ENCODE peak calls at places on chromosomes 3 and 15, in seven cellular contexts. One of them, this sample, is unnamed.

GRCh38 chr3:195522254-195523023 is 20.7 kb downstream of the PPP1R2 start:
- DNase-seq in tibial nerve: no peak
- DNase-seq in GM06990: no peak
- DNase-seq in neural progenitor cell: peak
- DNase-seq in choroid plexus epithelial cell: peak
- DNase-seq in GM23338: peak
- DNase-seq in progenitor cell of endocrine pancreas: no peak
- DNase-seq in this sample: peak

GRCh38 chr3:101072299-101072698 is 79.1 kb upstream of the ABI3BP start:
- DNase-seq in tibial nerve: no peak
- DNase-seq in GM06990: no peak
- DNase-seq in neural progenitor cell: no peak
- DNase-seq in choroid plexus epithelial cell: peak
- DNase-seq in GM23338: no peak
- DNase-seq in progenitor cell of endocrine pancreas: no peak
- DNase-seq in this sample: no peak

GRCh38 chr3:149739396-149739795 is 12.9 kb downstream of the COMMD2 start:
- DNase-seq in tibial nerve: no peak
- DNase-seq in GM06990: no peak
- DNase-seq in neural progenitor cell: no peak
- DNase-seq in choroid plexus epithelial cell: no peak
- DNase-seq in GM23338: no peak
- DNase-seq in progenitor cell of endocrine pancreas: no peak
- DNase-seq in this sample: no peak

GRCh38 chr3:37509069-37509468 is 334.7 kb upstream of the LRRFIP2 start:
- DNase-seq in tibial nerve: no peak
- DNase-seq in GM06990: no peak
- DNase-seq in neural progenitor cell: no peak
- DNase-seq in choroid plexus epithelial cell: no peak
- DNase-seq in GM23338: no peak
- DNase-seq in progenitor cell of endocrine pancreas: no peak
- DNase-seq in this sample: no peak

GRCh38 chr3:51395493-51396213 is 4.6 kb downstream of the RBM15B start:
- DNase-seq in tibial nerve: no peak
- DNase-seq in GM06990: no peak
- DNase-seq in neural progenitor cell: no peak
- DNase-seq in choroid plexus epithelial cell: no peak
- DNase-seq in GM23338: no peak
- DNase-seq in progenitor cell of endocrine pancreas: no peak
- DNase-seq in this sample: no peak

GRCh38 chr15:73956276-73957086 is 30.2 kb downstream of the LOXL1 start:
- DNase-seq in tibial nerve: no peak
- DNase-seq in GM06990: no peak
- DNase-seq in neural progenitor cell: no peak
- DNase-seq in choroid plexus epithelial cell: peak
- DNase-seq in GM23338: no peak
- DNase-seq in progenitor cell of endocrine pancreas: no peak
- DNase-seq in this sample: no peak

GRCh38 chr3:194367992-194368841 is 1.3 kb downstream of the LRRC15 start:
- DNase-seq in tibial nerve: no peak
- DNase-seq in GM06990: no peak
- DNase-seq in neural progenitor cell: peak
- DNase-seq in choroid plexus epithelial cell: no peak
- DNase-seq in GM23338: no peak
- DNase-seq in progenitor cell of endocrine pancreas: no peak
- DNase-seq in this sample: no peak

GRCh38 chr3:13209334-13209733 is 136.1 kb upstream of the IQSEC1 start:
- DNase-seq in tibial nerve: no peak
- DNase-seq in GM06990: no peak
- DNase-seq in neural progenitor cell: no peak
- DNase-seq in choroid plexus epithelial cell: no peak
- DNase-seq in GM23338: no peak
- DNase-seq in progenitor cell of endocrine pancreas: no peak
- DNase-seq in this sample: no peak

GRCh38 chr3:9153763-9154601 is 95.5 kb downstream of the SRGAP3 start:
- DNase-seq in tibial nerve: peak
- DNase-seq in GM06990: no peak
- DNase-seq in neural progenitor cell: no peak
- DNase-seq in choroid plexus epithelial cell: no peak
- DNase-seq in GM23338: peak
- DNase-seq in progenitor cell of endocrine pancreas: no peak
- DNase-seq in this sample: no peak

GRCh38 chr3:23710555-23710954 is 95.2 kb upstream of the UBE2E1 start:
- DNase-seq in tibial nerve: no peak
- DNase-seq in GM06990: no peak
- DNase-seq in neural progenitor cell: peak
- DNase-seq in choroid plexus epithelial cell: peak
- DNase-seq in GM23338: peak
- DNase-seq in progenitor cell of endocrine pancreas: no peak
- DNase-seq in this sample: no peak

GRCh38 chr15:83794209-83794608 is 140.3 kb downstream of the ADAMTSL3 start:
- DNase-seq in tibial nerve: no peak
- DNase-seq in GM06990: no peak
- DNase-seq in neural progenitor cell: no peak
- DNase-seq in choroid plexus epithelial cell: peak
- DNase-seq in GM23338: no peak
- DNase-seq in progenitor cell of endocrine pancreas: no peak
- DNase-seq in this sample: no peak

GRCh38 chr3:183827809-183828537 is 2.6 kb upstream of the MAP6D1 start:
- DNase-seq in tibial nerve: no peak
- DNase-seq in GM06990: no peak
- DNase-seq in neural progenitor cell: no peak
- DNase-seq in choroid plexus epithelial cell: no peak
- DNase-seq in GM23338: no peak
- DNase-seq in progenitor cell of endocrine pancreas: no peak
- DNase-seq in this sample: no peak

GRCh38 chr15:84961114-84961452 is 20.6 kb upstream of the PDE8A start:
- DNase-seq in tibial nerve: no peak
- DNase-seq in GM06990: no peak
- DNase-seq in neural progenitor cell: no peak
- DNase-seq in choroid plexus epithelial cell: peak
- DNase-seq in GM23338: peak
- DNase-seq in progenitor cell of endocrine pancreas: no peak
- DNase-seq in this sample: no peak

GRCh38 chr3:185353823-185354614 is 8.9 kb upstream of the MAP3K13 start:
- DNase-seq in tibial nerve: peak
- DNase-seq in GM06990: peak
- DNase-seq in neural progenitor cell: peak
- DNase-seq in choroid plexus epithelial cell: peak
- DNase-seq in GM23338: peak
- DNase-seq in progenitor cell of endocrine pancreas: peak
- DNase-seq in this sample: peak

GRCh38 chr15:79922512-79923067 is 25.8 kb upstream of the MTHFS start:
- DNase-seq in tibial nerve: no peak
- DNase-seq in GM06990: no peak
- DNase-seq in neural progenitor cell: no peak
- DNase-seq in choroid plexus epithelial cell: peak
- DNase-seq in GM23338: no peak
- DNase-seq in progenitor cell of endocrine pancreas: no peak
- DNase-seq in this sample: no peak

GRCh38 chr3:177057768-177058167 is 139.5 kb downstream of the TBL1XR1 start:
- DNase-seq in tibial nerve: no peak
- DNase-seq in GM06990: peak
- DNase-seq in neural progenitor cell: no peak
- DNase-seq in choroid plexus epithelial cell: no peak
- DNase-seq in GM23338: no peak
- DNase-seq in progenitor cell of endocrine pancreas: no peak
- DNase-seq in this sample: peak

GRCh38 chr3:65342084-65342683 is 654.4 kb upstream of the ADAMTS9 start:
- DNase-seq in tibial nerve: no peak
- DNase-seq in GM06990: peak
- DNase-seq in neural progenitor cell: peak
- DNase-seq in choroid plexus epithelial cell: peak
- DNase-seq in GM23338: peak
- DNase-seq in progenitor cell of endocrine pancreas: peak
- DNase-seq in this sample: no peak

GRCh38 chr3:120348981-120349818 is at the start of gene LRRC58:
- DNase-seq in tibial nerve: peak
- DNase-seq in GM06990: peak
- DNase-seq in neural progenitor cell: peak
- DNase-seq in choroid plexus epithelial cell: peak
- DNase-seq in GM23338: peak
- DNase-seq in progenitor cell of endocrine pancreas: peak
- DNase-seq in this sample: peak
- TF ChIP-seq CTCF in tibial nerve: peak
- TF ChIP-seq CTCF in GM06990: peak
- TF ChIP-seq CTCF in neural progenitor cell: peak
- TF ChIP-seq CTCF in choroid plexus epithelial cell: peak
- TF ChIP-seq CTCF in GM23338: no peak
- TF ChIP-seq CTCF in progenitor cell of endocrine pancreas: peak
- TF ChIP-seq CTCF in this sample: peak

DNA sequence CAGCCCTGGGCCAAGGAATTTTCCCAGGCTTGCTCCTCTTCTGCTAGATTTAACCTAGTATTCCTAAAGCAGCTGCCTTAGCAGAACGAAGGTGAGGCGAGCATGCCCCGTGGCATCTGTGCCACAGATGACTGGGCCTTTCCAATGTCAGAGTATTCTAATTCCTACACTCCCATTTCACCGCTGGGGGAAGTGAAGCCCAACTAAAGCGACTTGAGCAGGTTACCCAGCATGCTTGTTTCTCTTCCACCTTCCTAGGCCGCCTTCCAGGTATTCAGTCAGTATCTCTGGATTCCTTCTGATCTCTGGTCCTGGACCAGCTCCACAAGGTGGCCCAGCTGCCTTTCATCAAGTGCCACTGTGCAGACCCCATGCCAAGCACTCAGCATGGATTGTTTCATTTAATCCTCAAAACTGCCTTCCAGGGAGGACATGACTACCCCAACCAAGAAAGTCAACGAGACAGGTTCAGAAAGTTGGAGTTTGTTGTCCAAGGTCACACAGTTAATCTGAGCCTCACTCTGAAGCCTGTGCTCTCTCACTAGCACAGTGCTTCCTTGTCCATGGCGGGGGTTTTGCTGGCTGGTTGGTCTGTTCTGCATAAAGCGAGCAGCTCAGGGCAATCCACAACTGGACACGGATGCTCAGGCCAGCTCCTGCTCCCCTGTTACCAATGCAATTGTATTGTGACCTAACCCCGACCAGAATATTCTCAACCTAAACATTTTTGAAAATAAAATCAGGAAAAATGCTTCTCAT is 15.1 kb downstream of the MYO5C start:
- DNase-seq in tibial nerve: no peak
- DNase-seq in GM06990: no peak
- DNase-seq in neural progenitor cell: no peak
- DNase-seq in choroid plexus epithelial cell: no peak
- DNase-seq in GM23338: no peak
- DNase-seq in progenitor cell of endocrine pancreas: no peak
- DNase-seq in this sample: no peak
- TF ChIP-seq CTCF in tibial nerve: no peak
- TF ChIP-seq CTCF in GM06990: no peak
- TF ChIP-seq CTCF in neural progenitor cell: no peak
- TF ChIP-seq CTCF in choroid plexus epithelial cell: no peak
- TF ChIP-seq CTCF in GM23338: no peak
- TF ChIP-seq CTCF in progenitor cell of endocrine pancreas: no peak
- TF ChIP-seq CTCF in this sample: no peak

GRCh38 chr3:123881771-123882170 is 2.4 kb downstream of the MYLK start:
- DNase-seq in tibial nerve: no peak
- DNase-seq in GM06990: no peak
- DNase-seq in neural progenitor cell: no peak
- DNase-seq in choroid plexus epithelial cell: no peak
- DNase-seq in GM23338: peak
- DNase-seq in progenitor cell of endocrine pancreas: no peak
- DNase-seq in this sample: no peak

GRCh38 chr3:123883656-123884257 is 375 bp downstream of the MYLK start:
- DNase-seq in tibial nerve: no peak
- DNase-seq in GM06990: no peak
- DNase-seq in neural progenitor cell: peak
- DNase-seq in choroid plexus epithelial cell: peak
- DNase-seq in GM23338: peak
- DNase-seq in progenitor cell of endocrine pancreas: no peak
- DNase-seq in this sample: no peak

GRCh38 chr3:123883111-123883510 is 1.0 kb downstream of the MYLK start:
- DNase-seq in tibial nerve: no peak
- DNase-seq in GM06990: no peak
- DNase-seq in neural progenitor cell: no peak
- DNase-seq in choroid plexus epithelial cell: no peak
- DNase-seq in GM23338: no peak
- DNase-seq in progenitor cell of endocrine pancreas: no peak
- DNase-seq in this sample: no peak

GRCh38 chr3:123878807-123879206 is 5.3 kb downstream of the MYLK start:
- DNase-seq in tibial nerve: no peak
- DNase-seq in GM06990: no peak
- DNase-seq in neural progenitor cell: no peak
- DNase-seq in choroid plexus epithelial cell: no peak
- DNase-seq in GM23338: no peak
- DNase-seq in progenitor cell of endocrine pancreas: no peak
- DNase-seq in this sample: no peak

GRCh38 chr3:123880998-123881561 is 3.1 kb downstream of the MYLK start:
- DNase-seq in tibial nerve: no peak
- DNase-seq in GM06990: no peak
- DNase-seq in neural progenitor cell: peak
- DNase-seq in choroid plexus epithelial cell: peak
- DNase-seq in GM23338: peak
- DNase-seq in progenitor cell of endocrine pancreas: no peak
- DNase-seq in this sample: no peak
- TF ChIP-seq CTCF in tibial nerve: no peak
- TF ChIP-seq CTCF in GM06990: peak
- TF ChIP-seq CTCF in neural progenitor cell: peak
- TF ChIP-seq CTCF in choroid plexus epithelial cell: peak
- TF ChIP-seq CTCF in GM23338: peak
- TF ChIP-seq CTCF in progenitor cell of endocrine pancreas: peak
- TF ChIP-seq CTCF in this sample: peak

DNA sequence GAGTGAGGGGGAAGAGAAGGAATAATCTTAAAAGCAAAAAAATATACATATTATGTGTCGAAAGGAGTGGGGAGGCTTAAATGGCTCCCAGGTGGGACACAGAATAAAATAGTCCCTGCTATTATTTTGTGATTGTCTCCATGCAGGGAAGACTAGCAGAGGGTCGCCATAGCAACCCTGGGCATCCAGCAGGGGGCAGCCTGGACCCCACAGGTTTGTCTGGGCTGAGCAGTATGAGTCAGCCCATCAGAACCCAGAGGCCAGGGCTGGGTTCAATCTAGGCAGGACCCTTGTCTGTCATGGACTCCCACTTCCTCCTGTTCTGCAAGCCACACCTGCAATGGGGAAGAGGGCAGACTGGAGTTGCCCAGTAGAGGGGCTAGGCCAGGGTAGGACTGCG is 17.6 kb upstream of the LINGO1 start:
- DNase-seq in tibial nerve: no peak
- DNase-seq in GM06990: no peak
- DNase-seq in neural progenitor cell: peak
- DNase-seq in choroid plexus epithelial cell: peak
- DNase-seq in GM23338: peak
- DNase-seq in progenitor cell of endocrine pancreas: no peak
- DNase-seq in this sample: no peak
- TF ChIP-seq CTCF in tibial nerve: no peak
- TF ChIP-seq CTCF in GM06990: peak
- TF ChIP-seq CTCF in neural progenitor cell: peak
- TF ChIP-seq CTCF in choroid plexus epithelial cell: peak
- TF ChIP-seq CTCF in GM23338: peak
- TF ChIP-seq CTCF in progenitor cell of endocrine pancreas: peak
- TF ChIP-seq CTCF in this sample: peak